ENCODE peak calls at places on chromosome 10, in five cellular contexts. V is psoas muscle, L is tibial nerve, I is left ventricle myocardium inferior, Y is fibroblast of lung. Z is an unnamed sample.

GRCh38 chr10:49076741-49077521 is 38.4 kb downstream of the VSTM4 start:
- DNase-seq in L (no peak), V (no peak), Y (peak; percentile 40), I (no peak), Z (peak; percentile 86)

GRCh38 chr10:31832261-31832660 is 96.4 kb downstream of the ARHGAP12 start:
- DNase-seq in Y (no peak), I (no peak), V (no peak), L (no peak), Z (no peak)

GRCh38 chr10:32153252-32153651 is 97.0 kb upstream of the KIF5B start:
- DNase-seq in L (no peak), I (no peak), V (no peak), Y (no peak), Z (no peak)

GRCh38 chr10:18607503-18607902 is 43.9 kb downstream of the NSUN6 start:
- DNase-seq in Y (peak; percentile 89), I (no peak), V (no peak), L (peak; percentile 51), Z (peak; percentile 75)

GRCh38 chr10:5292196-5292735 is 72.5 kb upstream of the UCN3 start:
- DNase-seq in Y (no peak), V (no peak), L (no peak), I (no peak), Z (no peak)

GRCh38 chr10:51235865-51236264 is 161.6 kb downstream of the PRKG1 start:
- DNase-seq in Y (no peak), L (no peak), V (no peak), I (no peak), Z (no peak)

GRCh38 chr10:50740351-50740688 is 584 bp downstream of the ASAH2B start:
- DNase-seq in V (peak; percentile 39), L (no peak), I (peak; percentile 13), Y (peak; percentile 80), Z (peak; percentile 64)

GRCh38 chr10:62926407-62926806 is 110.2 kb upstream of the EGR2 start:
- DNase-seq in V (no peak), Y (no peak), I (no peak), L (no peak), Z (no peak)

DNA sequence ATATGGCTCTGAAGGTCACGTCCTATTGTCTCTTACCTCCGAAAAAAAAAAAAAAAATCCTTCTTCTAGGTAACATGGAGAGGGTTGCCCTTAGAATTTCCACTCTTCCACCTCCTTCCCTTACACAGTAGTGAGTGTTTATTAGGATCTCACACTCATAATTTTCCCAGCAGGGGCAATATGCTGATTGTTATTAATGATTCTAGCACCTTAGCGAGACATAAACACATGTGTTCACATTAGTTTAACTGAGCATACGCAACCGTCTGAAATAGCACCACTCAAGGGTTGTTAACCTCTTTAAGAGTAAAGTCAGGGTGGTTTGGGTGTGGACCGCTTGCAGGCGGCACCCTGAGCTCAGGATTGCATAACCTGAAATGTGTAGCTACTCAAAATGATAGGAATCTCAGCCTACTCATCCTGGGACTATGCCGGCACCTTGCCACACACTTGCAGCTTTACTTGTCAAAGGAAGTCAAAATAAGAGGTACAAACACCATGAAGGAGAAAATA is 52.2 kb downstream of the CPEB3 start:
- DNase-seq in I (no peak), V (peak; percentile 80), Y (peak; percentile 84), L (peak; percentile 38), Z (peak; percentile 78)
- H3K4me3 ChIP-seq in I (peak overlapping the region; percentile 81), V (peak overlapping the region; percentile 79), Y (no peak overlapping the region), L (peak overlapping the region; percentile 67), Z (peak overlapping the region; percentile 91)

DNA sequence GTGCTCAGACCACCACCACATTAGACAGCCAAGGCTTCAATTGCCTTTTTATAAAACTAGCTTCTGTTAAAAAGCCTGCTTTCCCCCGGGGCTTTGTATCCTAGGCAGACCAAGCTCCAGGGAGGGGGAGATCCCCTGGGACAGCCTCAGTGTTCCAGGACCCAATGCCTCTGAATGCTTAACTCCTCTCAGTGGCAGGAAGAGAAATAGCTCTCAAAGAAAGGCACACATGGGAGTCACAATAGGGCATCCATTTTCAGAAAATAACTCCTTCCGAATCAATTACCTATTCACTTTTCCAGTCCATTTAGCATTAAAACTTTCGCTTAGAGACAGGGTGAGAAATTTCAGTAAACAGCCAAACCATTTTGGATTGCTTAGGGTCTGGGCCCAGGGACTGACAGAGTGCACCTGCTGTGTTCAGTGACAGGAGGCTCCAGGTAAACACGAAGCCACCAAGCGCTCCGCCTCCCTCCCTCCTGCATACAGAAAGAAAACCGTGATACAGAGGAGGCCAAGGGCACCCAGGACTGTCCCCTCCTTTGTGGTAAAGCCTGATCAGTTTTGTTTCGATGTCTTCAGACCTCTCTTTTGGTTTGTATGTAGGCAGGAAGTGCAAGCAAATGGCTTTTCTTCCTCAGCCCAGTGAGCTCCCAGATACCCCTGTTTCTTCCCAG is 599.7 kb downstream of the KCNMA1 start:
- DNase-seq in V (no peak), Y (no peak), L (no peak), I (no peak), Z (no peak)
- TF ChIP-seq CTCF in V (no peak), Y (no peak), L (no peak), I (no peak), Z (no peak)

GRCh38 chr10:119270893-119271361 is 63.6 kb downstream of the GRK5 start:
- DNase-seq in V (peak; percentile 73), L (no peak), I (peak; percentile 87), Y (peak; percentile 41), Z (peak; percentile 81)
- H3K27ac ChIP-seq in V (peak overlapping the region; percentile 68), L (no peak overlapping the region), I (peak overlapping the region; percentile 87), Y (peak overlapping the region; percentile 30), Z (peak overlapping the region; percentile 88)

GRCh38 chr10:87578799-87579401 is 74.2 kb downstream of the MINPP1 start:
- DNase-seq in Y (peak; percentile 13), V (no peak), I (no peak), L (no peak), Z (no peak)
- H3K4me3 ChIP-seq in Y (no peak overlapping the region), V (no peak overlapping the region), I (no peak overlapping the region), L (no peak overlapping the region), Z (no peak overlapping the region)

DNA sequence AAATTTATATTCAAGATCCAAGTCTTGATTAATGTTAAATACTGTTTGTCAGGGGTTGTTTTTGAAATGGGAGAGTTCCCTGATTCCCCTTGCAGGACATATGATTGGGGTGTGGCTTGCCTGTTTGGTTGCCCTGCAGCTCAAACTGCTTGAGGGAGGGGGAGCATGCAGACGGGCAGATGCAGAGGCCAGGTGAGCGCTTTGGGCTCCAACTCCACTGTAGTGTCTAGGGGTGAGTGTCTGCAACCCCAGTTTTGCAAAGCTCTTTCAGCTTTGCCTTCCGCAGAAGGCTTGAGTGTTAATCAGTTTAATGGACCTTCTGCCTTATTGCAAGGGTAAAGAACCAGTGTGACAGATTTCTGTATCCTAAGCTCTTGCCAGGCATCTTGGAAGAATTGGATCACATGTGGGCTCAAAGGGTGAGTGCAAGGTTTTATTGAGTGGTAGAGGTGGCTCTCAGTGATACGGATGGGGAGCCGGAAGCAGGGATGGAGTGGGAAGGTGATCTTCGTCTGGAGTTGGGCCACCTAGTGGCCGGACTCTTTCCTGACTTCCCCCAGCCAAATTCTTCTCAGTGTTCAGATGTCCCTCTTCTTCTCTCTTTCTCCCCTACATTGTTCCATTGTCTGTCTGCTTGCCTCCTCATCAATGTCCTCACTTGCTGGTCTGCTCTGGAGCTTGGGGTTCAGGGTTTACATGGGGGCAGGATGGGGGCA is 479.7 kb downstream of the ATRNL1 start:
- DNase-seq in Y (no peak), I (no peak), V (no peak), L (no peak), Z (no peak)
- TF ChIP-seq CTCF in Y (peak; percentile 38), I (no peak), V (no peak), L (no peak), Z (no peak)

GRCh38 chr10:21661087-21661486 is 127.1 kb downstream of the MLLT10 start:
- DNase-seq in Y (no peak), L (no peak), I (no peak), V (no peak), Z (no peak)

GRCh38 chr10:21661935-21662334 is 127.9 kb downstream of the MLLT10 start:
- DNase-seq in V (no peak), I (no peak), L (no peak), Y (no peak), Z (no peak)

GRCh38 chr10:21662635-21663034 is 128.6 kb downstream of the MLLT10 start:
- DNase-seq in Y (no peak), L (no peak), I (no peak), V (no peak), Z (no peak)
- H3K27ac ChIP-seq in Y (no peak overlapping the region), L (no peak overlapping the region), I (peak overlapping the region; percentile 54), V (peak overlapping the region; percentile 60), Z (no peak overlapping the region)

DNA sequence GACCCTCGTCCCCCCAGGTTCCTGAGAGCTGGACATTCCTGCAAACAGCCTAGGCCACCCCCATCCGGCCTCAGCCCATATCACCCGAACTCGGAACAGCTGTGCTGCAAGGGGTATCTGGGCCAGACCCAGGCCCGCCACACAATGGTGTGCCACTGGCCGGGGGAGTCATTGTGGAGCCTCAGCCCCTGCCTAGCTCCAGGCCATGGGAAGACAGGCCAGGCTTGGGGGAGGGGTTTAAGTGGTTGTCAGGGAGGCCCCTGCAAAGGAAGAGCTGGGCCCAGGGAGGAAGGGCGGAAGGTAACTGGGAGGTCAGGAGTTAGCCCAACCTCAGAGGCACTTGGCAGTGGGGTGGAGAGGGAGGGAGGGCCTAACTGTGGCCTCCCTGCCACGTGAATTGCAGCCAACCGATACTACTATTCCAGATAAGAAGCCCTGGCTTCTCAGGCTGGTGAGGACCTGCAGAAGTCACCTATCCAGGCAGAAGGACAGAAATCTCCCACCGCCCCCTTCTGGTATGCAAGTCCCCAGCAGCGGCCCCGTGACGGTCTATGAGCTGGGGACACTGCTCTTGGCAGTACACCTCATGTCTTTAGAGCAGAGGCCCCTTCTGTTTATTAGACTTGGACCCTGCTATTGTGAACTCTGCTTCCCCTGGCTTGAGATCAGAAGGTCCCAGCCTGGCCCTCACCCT is 26.8 kb downstream of the VSIR start:
- DNase-seq in L (no peak), Y (no peak), I (peak; percentile 67), V (peak; percentile 56), Z (peak; percentile 52)
- H3K4me3 ChIP-seq in L (no peak overlapping the region), Y (no peak overlapping the region), I (no peak overlapping the region), V (no peak overlapping the region), Z (no peak overlapping the region)

DNA sequence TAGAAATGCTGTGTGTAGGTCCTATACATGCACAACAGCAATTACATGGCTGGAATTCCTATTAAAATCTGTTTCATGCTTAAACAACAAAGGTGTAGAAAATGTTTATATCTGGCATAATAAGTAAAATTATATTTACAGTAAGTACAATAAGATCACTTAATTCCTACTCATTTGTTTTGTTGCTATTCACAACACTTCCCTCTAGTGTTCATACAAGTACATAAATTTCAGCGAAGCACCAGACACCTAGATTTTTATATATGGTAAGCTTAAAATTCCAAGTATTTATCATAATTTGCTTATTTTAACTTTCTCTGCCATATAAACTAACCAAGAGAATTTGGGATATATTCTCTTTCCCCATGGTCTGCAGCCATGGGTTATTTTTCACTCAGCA is 51.8 kb upstream of the ANK3 start:
- DNase-seq in L (no peak), V (no peak), Y (peak; percentile 35), I (no peak), Z (no peak)
- TF ChIP-seq CTCF in L (peak; percentile 24), V (no peak), Y (peak; percentile 39), I (peak; percentile 38), Z (no peak)

Z was measured in adrenal gland.